ENCODE peak calls at places on chromosomes 4 and X, in four cellular contexts. M is astrocyte of the spinal cord, E is NCI-H2029, C is A172. T is an unnamed sample.

GRCh38 chrX:22118161-22118830 is 86.2 kb downstream of the PHEX start:
- DNase-seq in M (no peak), E (no peak), C (no peak), T (no peak)

GRCh38 chr4:86338989-86339388 is 20.9 kb downstream of the MAPK10 start:
- DNase-seq in M (peak; percentile 88), E (no peak), C (peak; percentile 73), T (no peak)

GRCh38 chrX:1416327-1416784 is 24.4 kb upstream of the SLC25A6 start:
- DNase-seq in M (no peak), E (no peak), C (no peak), T (no peak)

GRCh38 chrX:154761977-154762528 is 611 bp upstream of the DKC1 start:
- DNase-seq in M (no peak), E (peak; percentile 40), C (no peak), T (peak; percentile 21)

GRCh38 chr4:167105857-167106256 is 128.4 kb downstream of the SPOCK3 start:
- DNase-seq in M (no peak), E (no peak), C (no peak), T (no peak)

GRCh38 chrX:100883654-100884053 is 9.5 kb upstream of the NOX1 start:
- DNase-seq in M (no peak), E (peak; percentile 4), C (no peak), T (no peak)

GRCh38 chr4:2259036-2259540 is 2.8 kb downstream of the MXD4 start:
- DNase-seq in M (no peak), E (no peak), C (no peak), T (no peak)

GRCh38 chr4:137651128-137651527 is 118.8 kb upstream of the PCDH18 start:
- DNase-seq in M (peak; percentile 76), E (no peak), C (peak; percentile 34), T (no peak)

GRCh38 chr4:80035336-80035735 is 37.7 kb downstream of the ANTXR2 start:
- DNase-seq in M (no peak), E (no peak), C (no peak), T (peak; percentile 63)

GRCh38 chr4:23881674-23882337 is 8.0 kb downstream of the PPARGC1A start:
- DNase-seq in M (no peak), E (peak; percentile 56), C (no peak), T (no peak)

GRCh38 chr4:169106696-169107229 is 96.7 kb upstream of the CBR4 start:
- DNase-seq in M (no peak), E (no peak), C (no peak), T (no peak)

GRCh38 chrX:78452356-78452755 is 124.9 kb upstream of the CYSLTR1 start:
- DNase-seq in M (no peak), E (no peak), C (no peak), T (no peak)

GRCh38 chr4:76960014-76960413 is 10.5 kb downstream of the SEPTIN11 start:
- DNase-seq in M (peak; percentile 65), E (no peak), C (no peak), T (no peak)

GRCh38 chrX:46649421-46650260 is 76.1 kb downstream of the CHST7 start:
- DNase-seq in M (peak; percentile 59), E (no peak), C (peak; percentile 3), T (no peak)

GRCh38 chr4:130359537-130359936 is 1263.6 kb downstream of the C4orf33 start:
- DNase-seq in M (peak; percentile 45), E (no peak), C (no peak), T (no peak)

GRCh38 chr4:47167391-47167790 is 136.0 kb downstream of the GABRB1 start:
- DNase-seq in M (peak; percentile 5), E (no peak), C (peak; percentile 1), T (no peak)

GRCh38 chr4:87492617-87493016 is 36.6 kb downstream of the SPARCL1 start:
- DNase-seq in M (no peak), E (no peak), C (no peak), T (peak; percentile 56)

GRCh38 chr4:112559053-112559452 is 43.1 kb upstream of the NEUROG2 start:
- DNase-seq in M (no peak), E (no peak), C (no peak), T (no peak)

GRCh38 chr4:139921551-139922184 is 232.3 kb downstream of the MAML3 start:
- DNase-seq in M (no peak), E (peak; percentile 97), C (no peak), T (peak; percentile 97)

GRCh38 chr4:95439896-95440295 is 108.9 kb downstream of the UNC5C start:
- DNase-seq in M (no peak), E (no peak), C (no peak), T (no peak)

GRCh38 chr4:95377511-95377910 is 171.3 kb downstream of the UNC5C start:
- DNase-seq in M (no peak), E (no peak), C (no peak), T (no peak)

GRCh38 chr4:120415902-120416301 is 349.3 kb upstream of the MAD2L1 start:
- DNase-seq in M (no peak), E (no peak), C (no peak), T (no peak)

GRCh38 chr4:152997771-152998487 is 61.8 kb downstream of the FHDC1 start:
- DNase-seq in M (no peak), E (peak; percentile 36), C (no peak), T (no peak)

T was measured in LNCaP clone FGC.